ENCODE peak calls at places on chromosomes 11 and 22, in ten cellular contexts. X is astrocyte of the spinal cord, G is mammary epithelial cell, R is Panc1, B is cardiac muscle cell, Z is epithelial cell of proximal tubule, C is AG04450, S is kidney, Y is heart right ventricle, H is IMR-90. T is an unnamed sample.

GRCh38 chr11:27571151-27571840 is 64.7 kb upstream of the LIN7C start:
- DNase-seq in X (peak; percentile 69), G (no peak), R (no peak), B (peak; percentile 2), Z (no peak), C (peak; percentile 75), S (no peak), Y (no peak), H (peak; percentile 90), T (peak; percentile 95)

GRCh38 chr22:31139866-31140716 is at the start of gene PLA2G3:
- DNase-seq in X (peak; percentile 63), G (no peak), R (no peak), B (peak; percentile 91), Z (no peak), C (no peak), S (peak; percentile 68), Y (no peak), H (peak; percentile 60), T (peak; percentile 84)

GRCh38 chr11:27253200-27253599 is 109.8 kb downstream of the CCDC34 start:
- DNase-seq in X (no peak), G (no peak), R (no peak), B (no peak), Z (no peak), C (no peak), S (no peak), Y (no peak), H (no peak), T (no peak)

GRCh38 chr22:28250036-28250695 is 331.1 kb upstream of the PITPNB start:
- DNase-seq in X (no peak), G (no peak), R (no peak), B (no peak), Z (no peak), C (no peak), S (no peak), Y (no peak), H (no peak), T (no peak)

GRCh38 chr22:19244600-19245352 is 46.7 kb downstream of the CLTCL1 start:
- DNase-seq in X (no peak), G (no peak), R (no peak), B (no peak), Z (no peak), C (no peak), S (no peak), Y (no peak), H (no peak), T (no peak)

GRCh38 chr11:63768232-63769043 is at the start of gene ZFTA:
- DNase-seq in X (peak; percentile 64), G (peak; percentile 43), R (no peak), B (peak; percentile 83), Z (no peak), C (no peak), S (peak; percentile 88), Y (peak; percentile 75), H (peak; percentile 37), T (peak; percentile 62)

GRCh38 chr11:126405906-126406305 is 50.4 kb downstream of the ST3GAL4 start:
- DNase-seq in X (no peak), G (peak; percentile 26), R (no peak), B (no peak), Z (no peak), C (no peak), S (peak; percentile 58), Y (no peak), H (no peak), T (no peak)

GRCh38 chr22:27329966-27330645 is 471.4 kb downstream of the MN1 start:
- DNase-seq in X (no peak), G (no peak), R (no peak), B (no peak), Z (no peak), C (no peak), S (no peak), Y (no peak), H (no peak), T (no peak)

GRCh38 chr11:92225206-92225562 is 566 bp downstream of the FAT3 start:
- DNase-seq in X (no peak), G (peak; percentile 19), R (no peak), B (peak; percentile 51), Z (no peak), C (no peak), S (peak; percentile 69), Y (peak; percentile 8), H (no peak), T (no peak)

GRCh38 chr11:13348305-13348704 is 70.7 kb downstream of the BMAL1 start:
- DNase-seq in X (no peak), G (no peak), R (no peak), B (no peak), Z (no peak), C (no peak), S (no peak), Y (no peak), H (no peak), T (no peak)

GRCh38 chr11:13221722-13222121 is 55.9 kb upstream of the BMAL1 start:
- DNase-seq in X (no peak), G (no peak), R (no peak), B (peak; percentile 47), Z (no peak), C (no peak), S (no peak), Y (no peak), H (no peak), T (no peak)

DNA sequence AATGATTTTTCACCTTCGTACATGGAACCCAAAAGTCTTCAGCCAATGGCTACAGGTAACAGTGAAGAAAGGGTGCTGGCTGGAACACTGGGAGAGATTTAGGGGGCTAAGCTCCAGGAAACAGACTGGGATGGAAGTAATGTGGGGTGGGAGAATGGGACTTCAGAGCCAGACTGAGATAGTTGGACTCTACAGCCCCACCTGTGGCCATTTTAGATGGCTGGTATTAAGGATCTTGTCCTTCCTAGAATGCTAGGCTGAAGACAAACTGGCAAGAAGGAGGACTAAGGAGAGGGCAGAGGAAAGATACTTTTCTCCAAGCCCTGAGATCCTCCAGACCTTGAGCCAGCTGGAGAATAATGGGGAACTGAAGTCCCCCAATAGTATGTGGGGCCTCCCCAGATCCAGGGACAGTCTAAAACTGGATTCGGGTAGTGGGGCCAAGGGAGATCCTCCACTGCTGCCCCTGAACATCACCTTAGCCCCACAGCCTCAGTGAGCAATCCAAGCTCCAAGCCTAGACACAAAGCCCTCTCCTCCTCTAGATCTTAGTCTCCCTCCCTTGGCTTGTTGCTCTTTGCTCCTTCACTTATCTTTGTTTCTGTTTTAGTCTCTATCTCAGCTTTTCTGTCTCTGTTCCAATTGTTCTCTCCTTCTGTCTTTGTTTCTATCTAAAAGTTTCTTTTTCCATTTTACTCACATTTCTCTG is 16.1 kb upstream of the RRAS2 start:
- DNase-seq in X (no peak), G (no peak), R (no peak), B (no peak), Z (no peak), C (no peak), S (no peak), Y (no peak), H (no peak), T (no peak)
- TF ChIP-seq CTCF in X (peak; percentile 11), G (peak; percentile 15), R (peak; percentile 40), B (peak; percentile 12), Z (peak; percentile 41), C (no peak), S (no peak), Y (no peak), H (peak; percentile 6), T (peak; percentile 43)

DNA sequence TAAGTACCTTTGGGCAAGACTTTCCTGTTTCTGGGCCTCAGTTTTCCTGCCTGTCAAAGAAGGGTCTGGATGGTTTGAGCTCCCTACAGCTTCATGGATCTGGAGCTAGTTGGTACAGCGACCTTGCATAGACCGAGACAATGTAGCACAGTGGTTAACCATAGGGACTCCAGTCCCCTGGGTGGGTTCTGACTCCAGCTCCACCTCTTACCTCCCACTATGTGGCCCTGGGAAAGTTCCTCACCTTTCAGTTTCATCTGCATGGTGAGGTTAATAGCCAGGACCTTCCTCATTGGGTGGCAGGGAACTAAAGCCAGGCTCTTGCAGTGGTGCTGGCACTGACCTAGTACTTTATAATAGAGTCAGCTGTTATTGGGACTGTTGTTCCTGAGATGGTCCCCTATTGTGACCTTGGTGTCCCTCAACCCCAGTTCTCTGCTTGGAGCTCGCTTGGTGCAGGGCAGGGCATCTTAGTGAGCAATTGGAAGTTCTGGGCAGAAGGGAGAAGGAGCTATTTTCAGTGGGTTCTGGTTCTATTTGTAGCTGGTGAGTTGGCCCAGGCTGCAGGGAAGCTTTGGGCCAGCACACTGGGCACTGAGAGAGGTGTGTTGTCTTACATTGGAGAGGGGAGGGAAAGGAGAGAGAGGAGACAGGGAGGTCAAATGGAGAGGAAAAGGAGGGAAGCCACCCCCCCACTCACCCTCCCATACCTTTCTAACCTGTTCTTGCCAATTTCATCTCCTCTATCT is 10.7 kb upstream of the MTMR3 start:
- DNase-seq in X (no peak), G (no peak), R (no peak), B (no peak), Z (no peak), C (no peak), S (no peak), Y (no peak), H (no peak), T (no peak)
- H3K4me3 ChIP-seq in X (no peak overlapping the region), G (no peak overlapping the region), R (no peak overlapping the region), B (no peak overlapping the region), Z (no peak overlapping the region), C (no peak overlapping the region), S (no peak overlapping the region), Y (no peak overlapping the region), H (no peak overlapping the region), T (no peak overlapping the region)

GRCh38 chr11:5992604-5993251 is 5.9 kb upstream of the OR52L1 start:
- DNase-seq in X (no peak), G (peak; percentile 18), R (no peak), B (peak; percentile 13), Z (no peak), C (no peak), S (no peak), Y (no peak), H (peak; percentile 7), T (peak; percentile 18)
- TF ChIP-seq CTCF in X (peak; percentile 16), G (peak; percentile 49), R (peak; percentile 79), B (peak; percentile 51), Z (peak; percentile 65), C (peak; percentile 48), S (peak; percentile 29), Y (peak; percentile 36), H (peak; percentile 44), T (peak; percentile 46)

GRCh38 chr11:73386026-73386425 is 9.8 kb downstream of the RELT start:
- DNase-seq in X (no peak), G (no peak), R (no peak), B (no peak), Z (no peak), C (no peak), S (no peak), Y (no peak), H (no peak), T (no peak)
- H3K4me3 ChIP-seq in X (no peak overlapping the region), G (no peak overlapping the region), R (no peak overlapping the region), B (no peak overlapping the region), Z (no peak overlapping the region), C (no peak overlapping the region), S (no peak overlapping the region), Y (no peak overlapping the region), H (no peak overlapping the region), T (no peak overlapping the region)

GRCh38 chr11:97254790-97255189 is 865.0 kb downstream of the JRKL start:
- DNase-seq in X (no peak), G (no peak), R (no peak), B (no peak), Z (no peak), C (no peak), S (no peak), Y (no peak), H (no peak), T (no peak)
- TF ChIP-seq CTCF in X (no peak), G (no peak), R (no peak), B (no peak), Z (no peak), C (no peak), S (no peak), Y (no peak), H (no peak), T (no peak)

T was measured in choroid plexus epithelial cell.